ENCODE peak calls at places on chromosomes 6 and 20, in nine cellular contexts. W is esophagus squamous epithelium, X is prostate gland, C is omental fat pad, J is SK-N-SH, B is GM10248, E is nephron progenitor cell, D is HCT116, Z is heart left ventricle. H is an unnamed sample.

GRCh38 chr6:10194816-10195639 is 219.8 kb downstream of the TFAP2A start:
- DNase-seq in B (no peak), X (no peak), Z (no peak), W (no peak), C (no peak), E (no peak), D (no peak), J (no peak), H (no peak)

GRCh38 chr20:34710861-34711574 is 6.9 kb downstream of the TP53INP2 start:
- DNase-seq in X (no peak), C (no peak), W (no peak), D (no peak), J (no peak), B (no peak), Z (no peak), E (no peak), H (no peak)

GRCh38 chr6:42762950-42763349 is 17.0 kb upstream of the TBCC start:
- DNase-seq in W (no peak), E (no peak), C (no peak), B (no peak), Z (no peak), D (no peak), J (no peak), X (no peak), H (no peak)

GRCh38 chr6:125808060-125808459 is 17.3 kb downstream of the NCOA7 start:
- DNase-seq in C (no peak), J (no peak), Z (no peak), X (no peak), W (no peak), E (no peak), B (no peak), D (no peak), H (no peak)

GRCh38 chr20:46221271-46221670 is 87.0 kb downstream of the CDH22 start:
- DNase-seq in Z (no peak), B (no peak), E (no peak), J (no peak), W (no peak), X (no peak), C (no peak), D (no peak), H (no peak)

GRCh38 chr6:27650620-27651370 is 177.9 kb upstream of the ZNF184 start:
- DNase-seq in J (peak; percentile 61), X (no peak), D (peak; percentile 78), B (peak; percentile 74), W (no peak), E (peak; percentile 79), C (no peak), Z (no peak), H (no peak)

GRCh38 chr6:37987559-37987958 is 168.0 kb downstream of the ZFAND3 start:
- DNase-seq in W (no peak), J (no peak), Z (no peak), E (no peak), C (no peak), X (no peak), D (no peak), B (no peak), H (no peak)

GRCh38 chr20:35871311-35871771 is 83.0 kb downstream of the SCAND1 start:
- DNase-seq in B (no peak), Z (peak; percentile 26), E (no peak), X (peak; percentile 44), J (peak; percentile 45), W (no peak), C (no peak), D (no peak), H (no peak)

GRCh38 chr20:2626853-2627541 is 25.4 kb upstream of the NOP56 start:
- DNase-seq in Z (no peak), X (no peak), W (no peak), C (no peak), D (peak; percentile 72), J (no peak), E (no peak), B (no peak), H (no peak)

GRCh38 chr6:6858533-6858982 is 249.2 kb upstream of the RREB1 start:
- DNase-seq in X (no peak), D (no peak), W (no peak), C (no peak), J (no peak), Z (no peak), B (no peak), E (no peak), H (no peak)

GRCh38 chr6:32622545-32623401 is 14.4 kb upstream of the HLA-DQA1 start:
- DNase-seq in X (no peak), J (peak; percentile 2), W (no peak), D (no peak), Z (no peak), E (peak; percentile 35), C (no peak), B (peak; percentile 59), H (peak; percentile 42)

GRCh38 chr20:3890410-3890751 is 1.2 kb downstream of the PANK2 start:
- DNase-seq in C (no peak), W (no peak), E (no peak), X (no peak), J (no peak), Z (no peak), D (no peak), B (no peak), H (no peak)

GRCh38 chr20:43571310-43571709 is 12.5 kb downstream of the SGK2 start:
- DNase-seq in B (peak; percentile 29), Z (no peak), W (no peak), E (no peak), D (no peak), X (no peak), C (no peak), J (no peak), H (no peak)

GRCh38 chr6:3648724-3649123 is 102.8 kb downstream of the PXDC1 start:
- DNase-seq in E (no peak), X (no peak), Z (no peak), J (no peak), C (no peak), D (no peak), W (no peak), B (no peak), H (no peak)

GRCh38 chr6:158611039-158611438 is 33.5 kb downstream of the DYNLT1 start:
- DNase-seq in C (no peak), X (no peak), E (no peak), Z (no peak), B (no peak), J (no peak), D (no peak), W (no peak), H (no peak)

GRCh38 chr6:16868968-16869367 is 107.7 kb upstream of the ATXN1 start:
- DNase-seq in J (no peak), B (no peak), X (no peak), Z (no peak), E (no peak), D (no peak), W (no peak), C (no peak), H (no peak)

GRCh38 chr6:24440897-24441598 is 38.3 kb downstream of the MRS2 start:
- DNase-seq in J (no peak), Z (no peak), D (no peak), X (no peak), B (no peak), C (no peak), W (no peak), E (no peak), H (no peak)

GRCh38 chr6:79742030-79742429 is 110.9 kb downstream of the SH3BGRL2 start:
- DNase-seq in X (no peak), D (no peak), Z (no peak), C (no peak), B (no peak), W (no peak), J (no peak), E (no peak), H (no peak)

GRCh38 chr6:49453221-49453620 is 9.8 kb downstream of the MMUT start:
- DNase-seq in J (no peak), Z (no peak), W (no peak), D (no peak), X (no peak), C (no peak), B (no peak), E (no peak), H (no peak)

DNA sequence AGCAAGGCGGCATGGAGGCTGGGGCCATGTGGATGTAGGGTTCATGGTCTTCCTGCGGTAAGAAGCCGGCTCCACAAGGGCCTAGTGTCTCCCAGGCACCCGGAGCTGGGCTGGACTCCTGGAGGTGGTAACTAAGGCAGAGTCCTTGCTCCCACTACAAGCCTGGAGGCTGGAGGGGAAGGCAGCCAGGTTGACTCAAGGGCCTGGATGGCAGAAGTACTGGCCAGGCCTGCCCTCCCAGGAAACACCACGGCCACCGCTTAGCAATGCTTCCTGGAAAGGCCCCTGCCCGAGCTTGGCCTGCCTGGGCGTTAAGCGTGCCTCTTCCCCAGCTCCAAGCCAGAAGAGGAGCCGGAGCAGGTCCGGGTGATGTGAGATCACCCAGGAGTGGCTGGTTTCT is 182.0 kb downstream of the ZDHHC14 start:
- DNase-seq in C (no peak), D (no peak), W (no peak), X (no peak), Z (no peak), E (no peak), J (no peak), B (no peak), H (no peak)
- TF ChIP-seq CTCF in C (no peak), D (no peak), W (no peak), X (no peak), Z (no peak), E (no peak), J (no peak), B (no peak), H (no peak)

GRCh38 chr20:61487346-61488022 is 235.4 kb downstream of the CDH4 start:
- DNase-seq in C (no peak), X (no peak), W (no peak), Z (no peak), B (no peak), D (no peak), E (no peak), J (no peak), H (no peak)
- TF ChIP-seq CTCF in C (no peak), X (no peak), W (no peak), Z (no peak), B (no peak), D (no peak), E (no peak), J (no peak), H (no peak)

DNA sequence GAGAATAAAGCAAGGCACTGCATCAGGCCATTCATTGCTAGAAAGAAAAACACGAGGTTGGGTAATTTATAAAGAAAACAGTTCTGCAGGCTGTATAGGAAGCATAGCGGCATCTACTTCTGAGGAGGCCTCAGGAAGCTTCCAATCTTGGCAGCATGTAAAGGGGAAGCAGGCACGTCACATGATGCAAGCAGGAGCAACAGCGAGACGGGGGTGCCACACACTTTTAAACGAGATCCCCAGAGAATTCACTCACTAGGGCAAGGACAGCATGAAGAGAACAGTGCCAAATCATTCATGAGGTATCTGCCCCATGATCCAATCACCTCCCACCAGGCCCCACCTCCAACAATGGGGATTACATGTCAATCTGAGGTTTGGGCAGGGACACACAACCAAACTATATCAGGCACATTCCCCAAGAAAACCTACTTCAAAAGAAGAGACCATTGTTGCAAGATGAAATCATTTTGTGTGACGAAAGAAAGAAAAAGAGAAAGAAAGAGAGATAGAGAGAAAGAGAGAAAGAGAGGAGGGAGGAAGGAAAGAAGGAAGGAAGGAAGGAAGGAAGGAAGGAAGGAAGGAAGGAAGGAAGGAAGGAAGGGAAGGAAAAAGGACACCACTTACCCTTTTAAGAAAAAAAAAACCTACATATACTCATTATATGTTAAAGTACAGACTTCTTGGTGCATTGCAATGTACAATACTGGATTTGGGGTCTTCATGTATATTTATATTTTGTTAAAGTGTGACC is 95.9 kb upstream of the PLEKHG1 start:
- DNase-seq in J (no peak), B (no peak), C (no peak), X (no peak), Z (no peak), W (no peak), D (no peak), E (no peak), H (no peak)
- TF ChIP-seq CTCF in J (no peak), B (no peak), C (no peak), X (no peak), Z (no peak), W (no peak), D (no peak), E (no peak), H (no peak)

GRCh38 chr20:63483834-63484233 is 11.4 kb upstream of the KCNQ2 start:
- DNase-seq in D (no peak), W (no peak), Z (no peak), B (no peak), C (no peak), E (no peak), X (no peak), J (peak; percentile 78), H (no peak)
- TF ChIP-seq CTCF in D (peak; percentile 25), W (no peak), Z (no peak), B (no peak), C (no peak), E (no peak), X (no peak), J (no peak), H (no peak)

H was measured in activated B cell treated with CpG ODN at 0.5 μM for 24 hours.